ENCODE peak calls at places on chromosomes 7 and 10, in nine cellular contexts. B, R, S, Z, O, H, Y, T and D are unnamed samples.
A peak's percentile ranks its signal among the peaks of the same experiment; 100 is the strongest.

GRCh38 chr10:91887075-91887899 is 22.0 kb downstream of the FGFBP3 start:
- DNase-seq in B (no peak), R (peak; percentile 97), S (no peak), Z (no peak), O (no peak), H (peak; percentile 66), Y (no peak), T (peak; percentile 58), D (no peak)

GRCh38 chr10:77541944-77542343 is 95.7 kb downstream of the KCNMA1 start:
- DNase-seq in B (no peak), R (no peak), S (no peak), Z (no peak), O (no peak), H (no peak), Y (no peak), T (no peak), D (no peak)

GRCh38 chr7:157813741-157814661 is 477.2 kb downstream of the DNAJB6 start:
- DNase-seq in B (no peak), R (no peak), S (no peak), Z (no peak), O (no peak), H (peak; percentile 57), Y (no peak), T (no peak), D (no peak)

GRCh38 chr10:91201213-91201996 is 19.1 kb upstream of the PCGF5 start:
- DNase-seq in B (no peak), R (no peak), S (no peak), Z (no peak), O (no peak), H (no peak), Y (no peak), T (no peak), D (no peak)

GRCh38 chr10:97422921-97423420 is 3.0 kb upstream of the PGAM1 start:
- DNase-seq in B (no peak), R (no peak), S (no peak), Z (no peak), O (no peak), H (no peak), Y (no peak), T (no peak), D (no peak)

GRCh38 chr7:136687693-136688322 is 180.6 kb upstream of the CHRM2 start:
- DNase-seq in B (peak; percentile 53), R (peak; percentile 54), S (no peak), Z (no peak), O (no peak), H (no peak), Y (no peak), T (peak; percentile 7), D (no peak)

GRCh38 chr7:28903779-28904538 is 54.2 kb downstream of the TRIL start:
- DNase-seq in B (no peak), R (no peak), S (no peak), Z (no peak), O (no peak), H (no peak), Y (no peak), T (no peak), D (no peak)

GRCh38 chr10:17375936-17376584 is 78.3 kb downstream of the ST8SIA6 start:
- DNase-seq in B (peak; percentile 51), R (peak; percentile 81), S (no peak), Z (no peak), O (no peak), H (no peak), Y (no peak), T (peak; percentile 17), D (no peak)

GRCh38 chr10:49153971-49154370 is 20.1 kb upstream of the FAM170B start:
- DNase-seq in B (no peak), R (no peak), S (no peak), Z (no peak), O (no peak), H (no peak), Y (no peak), T (no peak), D (no peak)

GRCh38 chr10:24726626-24727025 is 2.9 kb upstream of the ARHGAP21 start:
- DNase-seq in B (no peak), R (no peak), S (no peak), Z (no peak), O (no peak), H (no peak), Y (no peak), T (no peak), D (no peak)

GRCh38 chr10:3780766-3781457 is 4.1 kb downstream of the KLF6 start:
- DNase-seq in B (no peak), R (no peak), S (no peak), Z (no peak), O (no peak), H (peak; percentile 64), Y (no peak), T (no peak), D (no peak)

GRCh38 chr7:194996-195829 is 2.8 kb downstream of the FAM20C start:
- DNase-seq in B (no peak), R (no peak), S (no peak), Z (no peak), O (no peak), H (no peak), Y (no peak), T (peak; percentile 24), D (no peak)

GRCh38 chr7:133053321-133053891 is 28.5 kb downstream of the CHCHD3 start:
- DNase-seq in B (no peak), R (no peak), S (no peak), Z (no peak), O (peak; percentile 65), H (peak; percentile 72), Y (no peak), T (no peak), D (no peak)

GRCh38 chr10:8404721-8405120 is 350.2 kb downstream of the GATA3 start:
- DNase-seq in B (no peak), R (no peak), S (no peak), Z (no peak), O (no peak), H (no peak), Y (no peak), T (no peak), D (no peak)

GRCh38 chr7:45088146-45088701 is 545 bp downstream of the NACAD start:
- DNase-seq in B (no peak), R (peak; percentile 56), S (no peak), Z (no peak), O (peak; percentile 62), H (peak; percentile 65), Y (no peak), T (no peak), D (no peak)

GRCh38 chr7:149375234-149376008 is 85.4 kb downstream of the ZNF777 start:
- DNase-seq in B (no peak), R (no peak), S (no peak), Z (no peak), O (no peak), H (no peak), Y (no peak), T (no peak), D (no peak)

GRCh38 chr10:31343551-31343950 is 24.5 kb downstream of the ZEB1 start:
- DNase-seq in B (no peak), R (no peak), S (no peak), Z (no peak), O (no peak), H (no peak), Y (no peak), T (no peak), D (no peak)

GRCh38 chr7:4178887-4179286 is 503.2 kb upstream of the FOXK1 start:
- DNase-seq in B (no peak), R (no peak), S (no peak), Z (no peak), O (no peak), H (no peak), Y (no peak), T (no peak), D (no peak)

GRCh38 chr10:78025685-78026364 is 3.5 kb downstream of the POLR3A start:
- DNase-seq in B (no peak), R (no peak), S (no peak), Z (no peak), O (no peak), H (no peak), Y (no peak), T (no peak), D (no peak)

GRCh38 chr10:102812213-102812876 is 24.9 kb downstream of the CYP17A1 start:
- DNase-seq in B (no peak), R (no peak), S (no peak), Z (no peak), O (no peak), H (no peak), Y (no peak), T (no peak), D (no peak)
- TF ChIP-seq POLR2AphosphoS5 in B (no peak), R (no peak), S (no peak), Z (no peak), O (no peak), H (no peak), Y (no peak), T (no peak), D (no peak)

GRCh38 chr7:79786187-79786586 is 332.7 kb upstream of the MAGI2 start:
- DNase-seq in B (no peak), R (no peak), S (no peak), Z (no peak), O (no peak), H (no peak), Y (no peak), T (no peak), D (no peak)
- H3K36me3 ChIP-seq in B (no peaks in the 10 kb centered on the region), R (no peaks in the 10 kb centered on the region), S (no peaks in the 10 kb centered on the region), Z (no peaks in the 10 kb centered on the region), O (no peaks in the 10 kb centered on the region), H (no peaks in the 10 kb centered on the region), Y (no peaks in the 10 kb centered on the region), T (no peaks in the 10 kb centered on the region), D (no peaks in the 10 kb centered on the region)

DNA sequence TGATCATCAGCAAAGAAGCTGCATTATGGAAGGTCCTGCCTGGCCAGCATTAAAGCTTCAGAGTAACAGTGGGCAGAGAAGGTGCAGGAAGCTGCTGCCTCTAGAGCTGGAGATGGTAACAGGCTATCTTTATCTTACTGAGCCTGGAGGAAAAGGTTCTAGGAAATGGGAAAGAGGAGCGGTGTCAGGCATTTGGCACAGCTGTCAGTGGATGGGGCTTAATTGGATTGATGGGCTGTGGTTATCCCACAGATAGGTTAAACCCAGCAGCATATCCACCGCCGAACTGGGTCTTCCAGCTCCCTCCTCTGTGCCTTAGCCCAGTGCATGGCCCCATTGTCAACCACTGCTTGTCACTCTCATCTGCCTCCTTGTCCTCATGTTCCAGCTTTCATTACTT is 127.6 kb downstream of the CCNY start:
- DNase-seq in B (no peak), R (no peak), S (no peak), Z (no peak), O (no peak), H (no peak), Y (no peak), T (no peak), D (no peak)
- TF ChIP-seq POLR2AphosphoS5 in B (no peak), R (no peak), S (no peak), Z (no peak), O (no peak), H (no peak), Y (no peak), T (no peak), D (no peak)

GRCh38 chr10:54131833-54132232 is 669.2 kb downstream of the PCDH15 start:
- DNase-seq in B (no peak), R (no peak), S (no peak), Z (no peak), O (no peak), H (no peak), Y (no peak), T (no peak), D (no peak)

GRCh38 chr10:54133201-54133600 is 667.8 kb downstream of the PCDH15 start:
- DNase-seq in B (no peak), R (peak; percentile 36), S (no peak), Z (no peak), O (no peak), H (no peak), Y (no peak), T (no peak), D (no peak)

GRCh38 chr10:54125098-54125747 is 675.8 kb downstream of the PCDH15 start:
- DNase-seq in B (no peak), R (no peak), S (no peak), Z (no peak), O (no peak), H (no peak), Y (no peak), T (no peak), D (no peak)

GRCh38 chr10:54130394-54130793 is 670.6 kb downstream of the PCDH15 start:
- DNase-seq in B (no peak), R (peak; percentile 6), S (no peak), Z (no peak), O (no peak), H (no peak), Y (no peak), T (no peak), D (no peak)
- H3K36me3 ChIP-seq in B (no peaks in the 10 kb centered on the region), R (no peaks in the 10 kb centered on the region), S (no peaks in the 10 kb centered on the region), Z (no peaks in the 10 kb centered on the region), O (no peaks in the 10 kb centered on the region), H (no peaks in the 10 kb centered on the region), Y (no peaks in the 10 kb centered on the region), T (no peaks in the 10 kb centered on the region), D (no peaks in the 10 kb centered on the region)